ENCODE peak calls at places on chromosome 16, in ten cellular contexts. One of them, this sample, is unnamed.

GRCh38 chr16:50316102-50316847 is 49.9 kb downstream of the ADCY7 start:
- DNase-seq in pons: no peak
- DNase-seq in COLO829: no peak
- DNase-seq in aorta: no peak
- DNase-seq in uterus: no peak
- DNase-seq in iris pigment epithelial cell: no peak
- DNase-seq in lung microvascular endothelial cell: no peak
- DNase-seq in choroid plexus epithelial cell: peak
- DNase-seq in DMS53: no peak
- DNase-seq in activated CD4-positive, alpha-beta T cell treated with anti-CD3 and anti-CD28 coated beads, Interleukin-2, amount 10 ng/mL, durations not matched to agents 7 days and 5 days: peak
- DNase-seq in this sample: no peak

GRCh38 chr16:24525970-24526559 is 13.3 kb upstream of the RBBP6 start:
- DNase-seq in pons: no peak
- DNase-seq in COLO829: no peak
- DNase-seq in aorta: no peak
- DNase-seq in uterus: peak
- DNase-seq in iris pigment epithelial cell: no peak
- DNase-seq in lung microvascular endothelial cell: no peak
- DNase-seq in choroid plexus epithelial cell: no peak
- DNase-seq in DMS53: no peak
- DNase-seq in activated CD4-positive, alpha-beta T cell treated with anti-CD3 and anti-CD28 coated beads, Interleukin-2, amount 10 ng/mL, durations not matched to agents 7 days and 5 days: no peak
- DNase-seq in this sample: peak

GRCh38 chr16:84357191-84357651 is 11.1 kb upstream of the ATP2C2 start:
- DNase-seq in pons: no peak
- DNase-seq in COLO829: no peak
- DNase-seq in aorta: no peak
- DNase-seq in uterus: no peak
- DNase-seq in iris pigment epithelial cell: peak
- DNase-seq in lung microvascular endothelial cell: no peak
- DNase-seq in choroid plexus epithelial cell: peak
- DNase-seq in DMS53: no peak
- DNase-seq in activated CD4-positive, alpha-beta T cell treated with anti-CD3 and anti-CD28 coated beads, Interleukin-2, amount 10 ng/mL, durations not matched to agents 7 days and 5 days: no peak
- DNase-seq in this sample: no peak

GRCh38 chr16:89945654-89946053 is 2.9 kb upstream of the DEF8 start:
- DNase-seq in pons: no peak
- DNase-seq in COLO829: no peak
- DNase-seq in aorta: no peak
- DNase-seq in uterus: no peak
- DNase-seq in iris pigment epithelial cell: no peak
- DNase-seq in lung microvascular endothelial cell: no peak
- DNase-seq in choroid plexus epithelial cell: no peak
- DNase-seq in DMS53: peak
- DNase-seq in activated CD4-positive, alpha-beta T cell treated with anti-CD3 and anti-CD28 coated beads, Interleukin-2, amount 10 ng/mL, durations not matched to agents 7 days and 5 days: no peak
- DNase-seq in this sample: no peak

GRCh38 chr16:50153648-50154368 is 702 bp downstream of the TENT4B start:
- DNase-seq in pons: no peak
- DNase-seq in COLO829: no peak
- DNase-seq in aorta: peak
- DNase-seq in uterus: peak
- DNase-seq in iris pigment epithelial cell: peak
- DNase-seq in lung microvascular endothelial cell: peak
- DNase-seq in choroid plexus epithelial cell: peak
- DNase-seq in DMS53: peak
- DNase-seq in activated CD4-positive, alpha-beta T cell treated with anti-CD3 and anti-CD28 coated beads, Interleukin-2, amount 10 ng/mL, durations not matched to agents 7 days and 5 days: peak
- DNase-seq in this sample: no peak

GRCh38 chr16:4945560-4946502 is 8.9 kb upstream of the PPL start:
- DNase-seq in pons: no peak
- DNase-seq in COLO829: no peak
- DNase-seq in aorta: peak
- DNase-seq in uterus: peak
- DNase-seq in iris pigment epithelial cell: no peak
- DNase-seq in lung microvascular endothelial cell: no peak
- DNase-seq in choroid plexus epithelial cell: no peak
- DNase-seq in DMS53: peak
- DNase-seq in activated CD4-positive, alpha-beta T cell treated with anti-CD3 and anti-CD28 coated beads, Interleukin-2, amount 10 ng/mL, durations not matched to agents 7 days and 5 days: no peak
- DNase-seq in this sample: peak

GRCh38 chr16:11604783-11605563 is 18.3 kb upstream of the LITAF start:
- DNase-seq in pons: no peak
- DNase-seq in COLO829: no peak
- DNase-seq in aorta: peak
- DNase-seq in uterus: peak
- DNase-seq in iris pigment epithelial cell: peak
- DNase-seq in lung microvascular endothelial cell: no peak
- DNase-seq in choroid plexus epithelial cell: peak
- DNase-seq in DMS53: no peak
- DNase-seq in activated CD4-positive, alpha-beta T cell treated with anti-CD3 and anti-CD28 coated beads, Interleukin-2, amount 10 ng/mL, durations not matched to agents 7 days and 5 days: no peak
- DNase-seq in this sample: peak

GRCh38 chr16:76386784-76387183 is 109.6 kb downstream of the CNTNAP4 start:
- DNase-seq in pons: no peak
- DNase-seq in COLO829: peak
- DNase-seq in aorta: no peak
- DNase-seq in uterus: no peak
- DNase-seq in iris pigment epithelial cell: peak
- DNase-seq in lung microvascular endothelial cell: no peak
- DNase-seq in choroid plexus epithelial cell: peak
- DNase-seq in DMS53: no peak
- DNase-seq in activated CD4-positive, alpha-beta T cell treated with anti-CD3 and anti-CD28 coated beads, Interleukin-2, amount 10 ng/mL, durations not matched to agents 7 days and 5 days: no peak
- DNase-seq in this sample: peak

GRCh38 chr16:5027575-5028235 is 6.0 kb downstream of the NAGPA start:
- DNase-seq in pons: no peak
- DNase-seq in COLO829: no peak
- DNase-seq in aorta: peak
- DNase-seq in uterus: no peak
- DNase-seq in iris pigment epithelial cell: no peak
- DNase-seq in lung microvascular endothelial cell: no peak
- DNase-seq in choroid plexus epithelial cell: no peak
- DNase-seq in DMS53: no peak
- DNase-seq in activated CD4-positive, alpha-beta T cell treated with anti-CD3 and anti-CD28 coated beads, Interleukin-2, amount 10 ng/mL, durations not matched to agents 7 days and 5 days: no peak
- DNase-seq in this sample: no peak

GRCh38 chr16:69187387-69187890 is 475 bp downstream of the SNTB2 start:
- DNase-seq in pons: peak
- DNase-seq in COLO829: peak
- DNase-seq in aorta: peak
- DNase-seq in uterus: peak
- DNase-seq in iris pigment epithelial cell: peak
- DNase-seq in lung microvascular endothelial cell: peak
- DNase-seq in choroid plexus epithelial cell: no peak
- DNase-seq in DMS53: peak
- DNase-seq in activated CD4-positive, alpha-beta T cell treated with anti-CD3 and anti-CD28 coated beads, Interleukin-2, amount 10 ng/mL, durations not matched to agents 7 days and 5 days: peak
- DNase-seq in this sample: no peak

GRCh38 chr16:17374668-17375255 is 96.0 kb downstream of the XYLT1 start:
- DNase-seq in pons: no peak
- DNase-seq in COLO829: no peak
- DNase-seq in aorta: no peak
- DNase-seq in uterus: no peak
- DNase-seq in iris pigment epithelial cell: no peak
- DNase-seq in lung microvascular endothelial cell: no peak
- DNase-seq in choroid plexus epithelial cell: no peak
- DNase-seq in DMS53: no peak
- DNase-seq in activated CD4-positive, alpha-beta T cell treated with anti-CD3 and anti-CD28 coated beads, Interleukin-2, amount 10 ng/mL, durations not matched to agents 7 days and 5 days: no peak
- DNase-seq in this sample: no peak

GRCh38 chr16:2767891-2768290 is 9.2 kb downstream of the ELOB start:
- DNase-seq in pons: no peak
- DNase-seq in COLO829: no peak
- DNase-seq in aorta: peak
- DNase-seq in uterus: no peak
- DNase-seq in iris pigment epithelial cell: no peak
- DNase-seq in lung microvascular endothelial cell: no peak
- DNase-seq in choroid plexus epithelial cell: no peak
- DNase-seq in DMS53: no peak
- DNase-seq in activated CD4-positive, alpha-beta T cell treated with anti-CD3 and anti-CD28 coated beads, Interleukin-2, amount 10 ng/mL, durations not matched to agents 7 days and 5 days: no peak
- DNase-seq in this sample: no peak

GRCh38 chr16:11112723-11113348 is 143.2 kb downstream of the SOCS1 start:
- DNase-seq in pons: no peak
- DNase-seq in COLO829: no peak
- DNase-seq in aorta: no peak
- DNase-seq in uterus: no peak
- DNase-seq in iris pigment epithelial cell: no peak
- DNase-seq in lung microvascular endothelial cell: no peak
- DNase-seq in choroid plexus epithelial cell: no peak
- DNase-seq in DMS53: no peak
- DNase-seq in activated CD4-positive, alpha-beta T cell treated with anti-CD3 and anti-CD28 coated beads, Interleukin-2, amount 10 ng/mL, durations not matched to agents 7 days and 5 days: no peak
- DNase-seq in this sample: no peak

GRCh38 chr16:10408824-10409381 is 23.0 kb downstream of the ATF7IP2 start:
- DNase-seq in pons: no peak
- DNase-seq in COLO829: no peak
- DNase-seq in aorta: no peak
- DNase-seq in uterus: no peak
- DNase-seq in iris pigment epithelial cell: peak
- DNase-seq in lung microvascular endothelial cell: peak
- DNase-seq in choroid plexus epithelial cell: peak
- DNase-seq in DMS53: peak
- DNase-seq in activated CD4-positive, alpha-beta T cell treated with anti-CD3 and anti-CD28 coated beads, Interleukin-2, amount 10 ng/mL, durations not matched to agents 7 days and 5 days: no peak
- DNase-seq in this sample: no peak

GRCh38 chr16:85897384-85897783 is 1.6 kb upstream of the IRF8 start:
- DNase-seq in pons: no peak
- DNase-seq in COLO829: no peak
- DNase-seq in aorta: no peak
- DNase-seq in uterus: no peak
- DNase-seq in iris pigment epithelial cell: no peak
- DNase-seq in lung microvascular endothelial cell: peak
- DNase-seq in choroid plexus epithelial cell: no peak
- DNase-seq in DMS53: no peak
- DNase-seq in activated CD4-positive, alpha-beta T cell treated with anti-CD3 and anti-CD28 coated beads, Interleukin-2, amount 10 ng/mL, durations not matched to agents 7 days and 5 days: no peak
- DNase-seq in this sample: no peak

GRCh38 chr16:67571981-67572431 is 9.7 kb downstream of the CTCF start:
- DNase-seq in pons: no peak
- DNase-seq in COLO829: no peak
- DNase-seq in aorta: no peak
- DNase-seq in uterus: no peak
- DNase-seq in iris pigment epithelial cell: peak
- DNase-seq in lung microvascular endothelial cell: no peak
- DNase-seq in choroid plexus epithelial cell: peak
- DNase-seq in DMS53: no peak
- DNase-seq in activated CD4-positive, alpha-beta T cell treated with anti-CD3 and anti-CD28 coated beads, Interleukin-2, amount 10 ng/mL, durations not matched to agents 7 days and 5 days: no peak
- DNase-seq in this sample: peak

GRCh38 chr16:84176192-84177053 is 10.4 kb downstream of the TAF1C start:
- DNase-seq in pons: no peak
- DNase-seq in COLO829: no peak
- DNase-seq in aorta: no peak
- DNase-seq in uterus: no peak
- DNase-seq in iris pigment epithelial cell: no peak
- DNase-seq in lung microvascular endothelial cell: no peak
- DNase-seq in choroid plexus epithelial cell: no peak
- DNase-seq in DMS53: no peak
- DNase-seq in activated CD4-positive, alpha-beta T cell treated with anti-CD3 and anti-CD28 coated beads, Interleukin-2, amount 10 ng/mL, durations not matched to agents 7 days and 5 days: no peak
- DNase-seq in this sample: no peak

GRCh38 chr16:88803264-88803987 is at the start of gene CDT1:
- DNase-seq in pons: peak
- DNase-seq in COLO829: peak
- DNase-seq in aorta: peak
- DNase-seq in uterus: peak
- DNase-seq in iris pigment epithelial cell: peak
- DNase-seq in lung microvascular endothelial cell: peak
- DNase-seq in choroid plexus epithelial cell: peak
- DNase-seq in DMS53: peak
- DNase-seq in activated CD4-positive, alpha-beta T cell treated with anti-CD3 and anti-CD28 coated beads, Interleukin-2, amount 10 ng/mL, durations not matched to agents 7 days and 5 days: peak
- DNase-seq in this sample: peak

GRCh38 chr16:4339909-4340308 is 11.2 kb downstream of the PAM16 start:
- DNase-seq in pons: no peak
- DNase-seq in COLO829: no peak
- DNase-seq in aorta: no peak
- DNase-seq in uterus: peak
- DNase-seq in iris pigment epithelial cell: no peak
- DNase-seq in lung microvascular endothelial cell: peak
- DNase-seq in choroid plexus epithelial cell: peak
- DNase-seq in DMS53: peak
- DNase-seq in activated CD4-positive, alpha-beta T cell treated with anti-CD3 and anti-CD28 coated beads, Interleukin-2, amount 10 ng/mL, durations not matched to agents 7 days and 5 days: no peak
- DNase-seq in this sample: peak

GRCh38 chr16:53967172-53967571 is 263.2 kb downstream of the FTO start:
- DNase-seq in pons: peak
- DNase-seq in COLO829: no peak
- DNase-seq in aorta: no peak
- DNase-seq in uterus: no peak
- DNase-seq in iris pigment epithelial cell: no peak
- DNase-seq in lung microvascular endothelial cell: no peak
- DNase-seq in choroid plexus epithelial cell: no peak
- DNase-seq in DMS53: no peak
- DNase-seq in activated CD4-positive, alpha-beta T cell treated with anti-CD3 and anti-CD28 coated beads, Interleukin-2, amount 10 ng/mL, durations not matched to agents 7 days and 5 days: no peak
- DNase-seq in this sample: no peak

GRCh38 chr16:85360323-85361277 is 248.3 kb upstream of the CIBAR2 start:
- DNase-seq in pons: no peak
- DNase-seq in COLO829: no peak
- DNase-seq in aorta: no peak
- DNase-seq in uterus: no peak
- DNase-seq in iris pigment epithelial cell: no peak
- DNase-seq in lung microvascular endothelial cell: no peak
- DNase-seq in choroid plexus epithelial cell: no peak
- DNase-seq in DMS53: peak
- DNase-seq in activated CD4-positive, alpha-beta T cell treated with anti-CD3 and anti-CD28 coated beads, Interleukin-2, amount 10 ng/mL, durations not matched to agents 7 days and 5 days: peak
- DNase-seq in this sample: no peak

GRCh38 chr16:78675312-78675711 is 575.9 kb downstream of the WWOX start:
- DNase-seq in pons: no peak
- DNase-seq in COLO829: no peak
- DNase-seq in aorta: no peak
- DNase-seq in uterus: no peak
- DNase-seq in iris pigment epithelial cell: no peak
- DNase-seq in lung microvascular endothelial cell: no peak
- DNase-seq in choroid plexus epithelial cell: no peak
- DNase-seq in DMS53: peak
- DNase-seq in activated CD4-positive, alpha-beta T cell treated with anti-CD3 and anti-CD28 coated beads, Interleukin-2, amount 10 ng/mL, durations not matched to agents 7 days and 5 days: no peak
- DNase-seq in this sample: no peak

GRCh38 chr16:78034530-78034929 is 12.2 kb downstream of the CLEC3A start:
- DNase-seq in pons: no peak
- DNase-seq in COLO829: no peak
- DNase-seq in aorta: no peak
- DNase-seq in uterus: no peak
- DNase-seq in iris pigment epithelial cell: no peak
- DNase-seq in lung microvascular endothelial cell: no peak
- DNase-seq in choroid plexus epithelial cell: no peak
- DNase-seq in DMS53: no peak
- DNase-seq in activated CD4-positive, alpha-beta T cell treated with anti-CD3 and anti-CD28 coated beads, Interleukin-2, amount 10 ng/mL, durations not matched to agents 7 days and 5 days: peak
- DNase-seq in this sample: no peak

This sample was measured in fibroblast of the aortic adventitia.